ENCODE peak calls at places on chromosomes 1 and 21, in seven cellular contexts. R is NCI-H460; V is tibial nerve; Q is putamen; G is stimulated activated CD4-positive, alpha-beta T cell treated with anti-CD3 and anti-CD28 coated beads, Interleukin-4, amount 100 ng/mL, for 4 hours; J is progenitor cell of endocrine pancreas; N is lower lobe of right lung. A is an unnamed sample.
A peak's percentile ranks its signal among the peaks of the same experiment; 100 is the strongest.

GRCh38 chr1:224432672-224433040 is 1.9 kb downstream of the WDR26 start:
- DNase-seq in J (no peak), G (no peak), N (no peak), V (no peak), R (no peak), Q (peak; percentile 24), A (peak; percentile 19)

GRCh38 chr1:221292652-221293051 is 413.4 kb downstream of the HLX start:
- DNase-seq in N (no peak), R (no peak), Q (no peak), J (no peak), V (no peak), G (no peak), A (no peak)

GRCh38 chr1:24995121-24995520 is 65.0 kb upstream of the RUNX3 start:
- DNase-seq in G (no peak), Q (no peak), V (no peak), J (no peak), N (no peak), R (no peak), A (no peak)

GRCh38 chr1:117537291-117537920 is 68.4 kb upstream of the TENT5C start:
- DNase-seq in R (no peak), N (peak; percentile 83), V (no peak), J (no peak), G (no peak), Q (no peak), A (peak; percentile 33)

GRCh38 chr1:224500802-224501201 is 66.2 kb upstream of the WDR26 start:
- DNase-seq in G (no peak), V (no peak), J (no peak), Q (no peak), N (no peak), R (no peak), A (no peak)

GRCh38 chr1:192700834-192701271 is 64.9 kb downstream of the RGS13 start:
- DNase-seq in G (no peak), Q (no peak), J (no peak), N (no peak), V (no peak), R (peak; percentile 46), A (peak; percentile 24)

GRCh38 chr1:181087400-181087901 is 1.0 kb upstream of the IER5 start:
- DNase-seq in N (no peak), Q (no peak), J (no peak), G (no peak), V (no peak), R (no peak), A (peak; percentile 34)

GRCh38 chr1:90730247-90731022 is 13.3 kb upstream of the BARHL2 start:
- DNase-seq in J (no peak), R (no peak), Q (no peak), N (no peak), V (no peak), G (no peak), A (no peak)

GRCh38 chr1:64654519-64655341 is 90.1 kb upstream of the RAVER2 start:
- DNase-seq in G (no peak), Q (no peak), J (no peak), V (no peak), R (no peak), N (no peak), A (no peak)

GRCh38 chr1:22781483-22781882 is 70.8 kb downstream of the EPHB2 start:
- DNase-seq in Q (no peak), V (no peak), G (no peak), N (no peak), J (no peak), R (no peak), A (no peak)

GRCh38 chr21:31553461-31553860 is 106.0 kb upstream of the SOD1 start:
- DNase-seq in N (no peak), R (no peak), V (no peak), Q (no peak), G (no peak), J (no peak), A (no peak)

GRCh38 chr1:16187748-16188401 is 24.6 kb downstream of the ARHGEF19 start:
- DNase-seq in Q (no peak), R (peak; percentile 50), N (peak; percentile 81), V (peak; percentile 85), J (peak; percentile 79), G (peak; percentile 77), A (peak; percentile 67)

GRCh38 chr1:22936681-22937080 is 36.0 kb downstream of the LACTBL1 start:
- DNase-seq in J (no peak), G (no peak), V (no peak), R (no peak), Q (no peak), N (no peak), A (no peak)

GRCh38 chr1:151803164-151803563 is 2.1 kb downstream of the LINGO4 start:
- DNase-seq in Q (no peak), J (no peak), R (no peak), V (no peak), N (no peak), G (no peak), A (no peak)

GRCh38 chr1:9852410-9853301 is 28.9 kb upstream of the CLSTN1 start:
- DNase-seq in J (no peak), N (no peak), G (no peak), Q (peak; percentile 81), R (no peak), V (no peak), A (no peak)

GRCh38 chr1:75725861-75726361 is 1.4 kb downstream of the ACADM start:
- DNase-seq in J (no peak), N (no peak), G (no peak), Q (no peak), R (no peak), V (no peak), A (no peak)

GRCh38 chr1:16180291-16180824 is 24.5 kb upstream of the EPHA2 start:
- DNase-seq in V (no peak), N (peak; percentile 42), G (no peak), Q (no peak), J (no peak), R (no peak), A (no peak)

GRCh38 chr1:156848461-156849150 is 10.3 kb downstream of the INSRR start:
- DNase-seq in V (no peak), N (peak; percentile 71), J (no peak), Q (no peak), R (no peak), G (peak; percentile 59), A (no peak)

GRCh38 chr1:227428803-227429202 is 110.5 kb upstream of the CDC42BPA start:
- DNase-seq in N (no peak), R (peak; percentile 30), Q (no peak), J (no peak), G (no peak), V (no peak), A (no peak)

GRCh38 chr1:30354410-30354809 is 369.0 kb downstream of the MATN1 start:
- DNase-seq in J (no peak), V (no peak), N (no peak), Q (no peak), G (no peak), R (no peak), A (no peak)

GRCh38 chr1:96487404-96487803 is 234.2 kb upstream of the PTBP2 start:
- DNase-seq in N (no peak), V (no peak), G (no peak), Q (peak; percentile 73), R (no peak), J (no peak), A (peak; percentile 78)